ENCODE peak calls at places on chromosomes 6 and 20, in six cellular contexts. A is stomach, I is A549, M is sigmoid colon, O is endothelial cell of umbilical vein, S is body of pancreas. Z is an unnamed sample.
A peak's percentile ranks its signal among the peaks of the same experiment; 100 is the strongest.

GRCh38 chr20:21706345-21707195 is 1.1 kb downstream of the PAX1 start:
- DNase-seq in A (no peak), I (no peak), M (no peak), O (no peak), S (no peak), Z (no peak)

GRCh38 chr6:44699851-44700250 is 312.3 kb downstream of the CDC5L start:
- DNase-seq in A (no peak), I (no peak), M (no peak), O (no peak), S (no peak), Z (no peak)

GRCh38 chr6:1952726-1953360 is 292.6 kb downstream of the GMDS start:
- DNase-seq in A (no peak), I (peak; percentile 18), M (no peak), O (no peak), S (no peak), Z (no peak)

GRCh38 chr6:131372535-131372934 is 200.5 kb upstream of the ARG1 start:
- DNase-seq in A (no peak), I (no peak), M (no peak), O (no peak), S (no peak), Z (no peak)

GRCh38 chr6:106101466-106101865 is 15.3 kb downstream of the PRDM1 start:
- DNase-seq in A (no peak), I (no peak), M (no peak), O (no peak), S (no peak), Z (no peak)

GRCh38 chr6:150598401-150598800 is 1.3 kb upstream of the PLEKHG1 start:
- DNase-seq in A (no peak), I (no peak), M (no peak), O (no peak), S (no peak), Z (no peak)

GRCh38 chr6:47650553-47651432 is 47.6 kb upstream of the ADGRF4 start:
- DNase-seq in A (no peak), I (no peak), M (no peak), O (no peak), S (no peak), Z (no peak)

GRCh38 chr20:34768105-34768504 is 57.3 kb downstream of the NCOA6 start:
- DNase-seq in A (no peak), I (no peak), M (no peak), O (peak; percentile 14), S (no peak), Z (no peak)

GRCh38 chr6:1527098-1527497 is 82.6 kb upstream of the FOXC1 start:
- DNase-seq in A (no peak), I (no peak), M (no peak), O (no peak), S (peak; percentile 19), Z (peak; percentile 38)

GRCh38 chr6:38634518-38634917 is 5.2 kb downstream of the BTBD9 start:
- DNase-seq in A (no peak), I (no peak), M (no peak), O (peak; percentile 14), S (no peak), Z (no peak)

GRCh38 chr6:168815229-168815628 is 374.2 kb downstream of the SMOC2 start:
- DNase-seq in A (no peak), I (no peak), M (no peak), O (no peak), S (no peak), Z (no peak)

GRCh38 chr20:24745617-24746350 is 203.3 kb upstream of the CST7 start:
- DNase-seq in A (no peak), I (no peak), M (no peak), O (no peak), S (no peak), Z (no peak)

GRCh38 chr6:138673317-138674014 is 100.1 kb upstream of the CCDC28A start:
- DNase-seq in A (no peak), I (no peak), M (no peak), O (no peak), S (no peak), Z (no peak)

GRCh38 chr6:32969685-32970412 is 1.5 kb downstream of the BRD2 start:
- DNase-seq in A (peak; percentile 76), I (peak; percentile 44), M (peak; percentile 89), O (peak; percentile 81), S (peak; percentile 75), Z (no peak)

GRCh38 chr6:11270030-11271027 is 37.9 kb upstream of the NEDD9 start:
- DNase-seq in A (no peak), I (no peak), M (no peak), O (peak; percentile 11), S (peak; percentile 29), Z (no peak)

GRCh38 chr6:105112577-105112976 is 67.2 kb downstream of the POPDC3 start:
- DNase-seq in A (no peak), I (no peak), M (no peak), O (no peak), S (no peak), Z (no peak)

GRCh38 chr20:37759761-37760209 is 66.0 kb downstream of the CTNNBL1 start:
- DNase-seq in A (no peak), I (no peak), M (no peak), O (no peak), S (no peak), Z (no peak)

GRCh38 chr6:32983493-32983848 is 15.1 kb downstream of the BRD2 start:
- DNase-seq in A (no peak), I (no peak), M (no peak), O (no peak), S (no peak), Z (no peak)

GRCh38 chr6:108942556-108943492 is 94.6 kb downstream of the ARMC2 start:
- DNase-seq in A (no peak), I (no peak), M (no peak), O (no peak), S (no peak), Z (no peak)

GRCh38 chr6:157374889-157375443 is 6.0 kb upstream of the ZDHHC14 start:
- DNase-seq in A (no peak), I (no peak), M (no peak), O (no peak), S (no peak), Z (no peak)

GRCh38 chr6:153771577-153771976 is 267.5 kb upstream of the OPRM1 start:
- DNase-seq in A (no peak), I (no peak), M (no peak), O (no peak), S (no peak), Z (no peak)

GRCh38 chr20:8389381-8390368 is 257.6 kb downstream of the PLCB1 start:
- DNase-seq in A (no peak), I (peak; percentile 9), M (no peak), O (peak; percentile 61), S (peak; percentile 18), Z (no peak)

GRCh38 chr6:112037783-112038216 is 16.1 kb upstream of the CCN6 start:
- DNase-seq in A (peak; percentile 28), I (peak; percentile 5), M (peak; percentile 93), O (peak; percentile 91), S (peak; percentile 23), Z (no peak)

GRCh38 chr6:13013681-13014550 is 297.3 kb downstream of the PHACTR1 start:
- DNase-seq in A (no peak), I (no peak), M (no peak), O (peak; percentile 19), S (peak; percentile 41), Z (peak; percentile 25)

GRCh38 chr20:12255571-12255970 is 337.9 kb downstream of the BTBD3 start:
- DNase-seq in A (no peak), I (no peak), M (no peak), O (no peak), S (no peak), Z (no peak)

GRCh38 chr20:4026093-4026601 is 10.8 kb upstream of the RNF24 start:
- DNase-seq in A (no peak), I (peak; percentile 36), M (peak; percentile 73), O (peak; percentile 61), S (no peak), Z (no peak)

DNA sequence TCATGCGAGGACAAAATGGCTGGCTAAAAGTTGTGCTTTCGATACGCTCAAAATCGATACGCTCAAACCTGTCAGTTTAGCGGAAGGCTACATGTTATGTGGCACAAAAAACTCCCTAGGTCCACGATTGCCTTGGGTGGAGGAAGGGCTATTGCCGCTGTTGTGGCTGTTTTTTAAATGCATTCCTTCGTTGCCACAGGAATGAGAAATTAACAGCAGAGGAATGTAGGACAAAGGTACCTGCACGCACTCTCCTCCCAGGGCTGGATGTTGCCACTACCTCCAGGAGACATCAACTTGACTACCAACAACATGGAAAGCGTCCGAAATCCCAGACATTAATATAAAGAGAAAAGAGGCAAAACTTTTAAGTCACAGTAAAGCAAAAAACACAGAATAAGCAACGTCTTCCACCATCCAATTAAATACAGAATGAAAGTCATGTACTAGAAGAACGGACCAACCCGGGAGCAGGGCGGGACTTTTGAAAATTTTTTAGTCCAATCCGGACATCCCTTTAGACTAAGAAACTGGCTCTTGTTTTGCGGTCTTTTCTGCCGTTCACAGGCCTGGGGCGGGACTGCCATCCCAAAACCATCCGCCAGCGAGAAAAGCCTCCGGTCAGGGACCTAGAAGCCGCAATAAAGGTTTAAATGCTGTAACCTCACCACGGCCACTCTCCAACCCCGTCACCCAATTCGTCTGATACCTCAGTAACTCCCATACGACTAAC is 32.1 kb upstream of the HFE start:
- DNase-seq in A (peak; percentile 87), I (peak; percentile 70), M (peak; percentile 97), O (peak; percentile 94), S (peak; percentile 91), Z (no peak)
- TF ChIP-seq POLR2A in A (no peak), I (peak; percentile 66), M (peak; percentile 74), O (peak; percentile 98), S (peak; percentile 78), Z (no peak)

DNA sequence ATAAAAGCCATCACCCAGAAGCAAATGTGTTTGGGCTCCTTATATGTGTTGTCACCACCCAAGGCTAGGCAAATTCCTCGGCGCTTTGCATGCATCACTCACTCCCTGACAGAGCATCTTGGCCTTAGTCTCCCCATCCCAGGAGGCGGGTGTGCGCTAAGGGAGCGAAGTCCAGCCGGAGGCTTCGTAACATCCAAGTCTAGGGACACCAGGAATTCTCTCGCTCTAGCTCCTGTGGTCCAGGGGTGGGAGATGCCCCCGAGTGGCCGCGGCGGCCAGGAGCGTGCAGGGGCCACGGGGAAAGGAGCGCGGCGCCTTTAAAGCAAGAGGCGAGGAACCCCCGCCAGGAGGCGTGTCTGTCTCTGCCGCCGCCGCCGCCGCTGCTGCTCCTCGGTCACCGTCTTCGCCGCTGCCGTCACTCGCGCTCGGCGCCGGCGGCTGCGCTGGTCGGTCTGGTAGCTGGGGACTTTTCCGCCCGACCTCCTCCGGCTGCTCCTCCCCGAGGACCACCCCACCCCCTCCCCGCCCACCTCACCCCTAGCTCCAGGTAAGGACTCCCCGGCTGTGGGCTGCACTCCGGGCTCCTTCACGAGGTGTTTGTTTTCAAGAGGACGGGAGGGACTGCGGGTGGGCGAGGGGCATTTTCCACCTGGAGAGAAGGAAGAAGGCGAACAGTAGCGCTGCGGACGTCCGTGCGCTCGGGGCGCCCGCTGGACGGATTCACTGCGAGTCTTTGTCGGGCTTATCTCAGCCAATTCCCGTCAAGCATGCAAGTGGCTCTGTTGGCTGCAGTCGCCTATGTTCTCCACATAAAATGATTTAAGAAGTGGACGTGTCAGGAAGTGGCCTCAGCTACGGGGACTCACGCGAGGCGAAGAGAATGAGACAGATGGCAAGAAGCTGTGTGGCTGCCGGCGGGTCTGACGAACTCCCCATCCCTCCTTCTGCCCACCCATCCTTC is at the start of gene GRIK2:
- DNase-seq in A (no peak), I (peak; percentile 17), M (no peak), O (peak; percentile 2), S (peak; percentile 73), Z (no peak)
- TF ChIP-seq POLR2A in A (no peak), I (no peak), M (no peak), O (no peak), S (peak; percentile 18), Z (no peak)

GRCh38 chr6:4906942-4907300 is 96.9 kb downstream of the RPP40 start:
- DNase-seq in A (no peak), I (no peak), M (no peak), O (no peak), S (peak; percentile 19), Z (no peak)
- TF ChIP-seq POLR2A in A (no peak), I (no peak), M (no peak), O (no peak), S (no peak), Z (no peak)

GRCh38 chr20:36270744-36271638 is 34.7 kb downstream of the AAR2 start:
- DNase-seq in A (no peak), I (no peak), M (peak; percentile 50), O (no peak), S (no peak), Z (no peak)
- TF ChIP-seq POLR2A in A (no peak), I (no peak), M (no peak), O (no peak), S (no peak), Z (no peak)

Z was measured in GM12891.